ENCODE peak calls at places on chromosome 16, in seven cellular contexts. E is activated CD4-positive, alpha-beta T cell treated with anti-CD3 and anti-CD28 coated beads for 48 hours; D is T-helper 17 cell; Q is NCI-H2081; X is activated T-helper 1 cell treated with Interleukin-2 at 50 U/mL for 16 hours; N is cardiac muscle cell; L is NCI-H1048. G is an unnamed sample.

GRCh38 chr16:85436636-85437160 is 176.4 kb upstream of the GSE1 start:
- DNase-seq in N (no peak), Q (peak), L (no peak), D (no peak), E (no peak), X (no peak), G (no peak)

GRCh38 chr16:51994597-51994996 is 552.3 kb downstream of the TOX3 start:
- DNase-seq in X (no peak), Q (peak), D (no peak), L (peak), E (no peak), N (peak), G (no peak)

GRCh38 chr16:56538331-56538730 is 18.5 kb upstream of the BBS2 start:
- DNase-seq in E (no peak), X (no peak), L (no peak), N (no peak), D (no peak), Q (no peak), G (no peak)

GRCh38 chr16:10601444-10602401 is 21.3 kb upstream of the EMP2 start:
- DNase-seq in N (peak), E (no peak), X (no peak), D (no peak), Q (no peak), L (no peak), G (no peak)

GRCh38 chr16:68885321-68885720 is 42.0 kb downstream of the TANGO6 start:
- DNase-seq in L (no peak), D (no peak), N (no peak), Q (peak), E (no peak), X (no peak), G (no peak)

GRCh38 chr16:75761111-75761510 is 34.8 kb upstream of the CPHXL start:
- DNase-seq in X (no peak), L (no peak), D (no peak), E (peak), N (no peak), Q (no peak), G (no peak)

GRCh38 chr16:49112754-49113153 is 168.9 kb downstream of the CBLN1 start:
- DNase-seq in Q (no peak), L (no peak), X (no peak), N (no peak), D (no peak), E (no peak), G (no peak)

GRCh38 chr16:489606-490005 is 37.9 kb upstream of the CAPN15 start:
- DNase-seq in Q (no peak), N (no peak), E (no peak), D (no peak), L (no peak), X (no peak), G (no peak)

GRCh38 chr16:78915916-78916315 is 684.6 kb downstream of the MAF start:
- DNase-seq in E (no peak), L (no peak), N (no peak), X (no peak), D (no peak), Q (no peak), G (no peak)

GRCh38 chr16:88737298-88738166 is 31.2 kb downstream of the CTU2 start:
- DNase-seq in N (peak), X (peak), L (no peak), E (peak), D (peak), Q (peak), G (no peak)

G was measured in cerebellar nuclear complex.